ENCODE peak calls at places on chromosomes 11 and 22, in ten cellular contexts. One of them, this sample, is unnamed.

GRCh38 chr22:42932857-42933782 is 76.0 kb upstream of the ARFGAP3 start:
- DNase-seq in GM12878: peak; percentile 71
- DNase-seq in heart right ventricle: no peak
- DNase-seq in stomach: no peak
- DNase-seq in astrocyte: peak; percentile 41
- DNase-seq in heart left ventricle: peak; percentile 56
- DNase-seq in thoracic aorta: no peak
- DNase-seq in spleen: peak; percentile 87
- DNase-seq in transverse colon: no peak
- DNase-seq in left lung: peak; percentile 73
- DNase-seq in this sample: no peak

GRCh38 chr11:7548659-7549283 is 35.0 kb downstream of the PPFIBP2 start:
- DNase-seq in GM12878: no peak
- DNase-seq in heart right ventricle: no peak
- DNase-seq in stomach: peak; percentile 64
- DNase-seq in astrocyte: no peak
- DNase-seq in heart left ventricle: no peak
- DNase-seq in thoracic aorta: no peak
- DNase-seq in spleen: no peak
- DNase-seq in transverse colon: peak; percentile 66
- DNase-seq in left lung: no peak
- DNase-seq in this sample: no peak

GRCh38 chr11:3614742-3615171 is 27.0 kb downstream of the ART5 start:
- DNase-seq in GM12878: peak; percentile 31
- DNase-seq in heart right ventricle: no peak
- DNase-seq in stomach: no peak
- DNase-seq in astrocyte: no peak
- DNase-seq in heart left ventricle: no peak
- DNase-seq in thoracic aorta: no peak
- DNase-seq in spleen: peak; percentile 75
- DNase-seq in transverse colon: peak; percentile 11
- DNase-seq in left lung: peak; percentile 79
- DNase-seq in this sample: no peak

GRCh38 chr11:122633219-122633829 is 22.2 kb upstream of the UBASH3B start:
- DNase-seq in GM12878: no peak
- DNase-seq in heart right ventricle: no peak
- DNase-seq in stomach: no peak
- DNase-seq in astrocyte: peak; percentile 38
- DNase-seq in heart left ventricle: no peak
- DNase-seq in thoracic aorta: no peak
- DNase-seq in spleen: no peak
- DNase-seq in transverse colon: no peak
- DNase-seq in left lung: no peak
- DNase-seq in this sample: no peak

GRCh38 chr22:39194098-39194497 is 41.6 kb upstream of the CBX7 start:
- DNase-seq in GM12878: no peak
- DNase-seq in heart right ventricle: no peak
- DNase-seq in stomach: no peak
- DNase-seq in astrocyte: no peak
- DNase-seq in heart left ventricle: no peak
- DNase-seq in thoracic aorta: no peak
- DNase-seq in spleen: no peak
- DNase-seq in transverse colon: no peak
- DNase-seq in left lung: no peak
- DNase-seq in this sample: no peak

GRCh38 chr11:76997512-76997911 is 36.7 kb upstream of the B3GNT6 start:
- DNase-seq in GM12878: no peak
- DNase-seq in heart right ventricle: no peak
- DNase-seq in stomach: no peak
- DNase-seq in astrocyte: no peak
- DNase-seq in heart left ventricle: no peak
- DNase-seq in thoracic aorta: no peak
- DNase-seq in spleen: no peak
- DNase-seq in transverse colon: no peak
- DNase-seq in left lung: no peak
- DNase-seq in this sample: no peak

GRCh38 chr11:47907499-47907898 is 59.3 kb upstream of the NUP160 start:
- DNase-seq in GM12878: no peak
- DNase-seq in heart right ventricle: no peak
- DNase-seq in stomach: no peak
- DNase-seq in astrocyte: peak; percentile 44
- DNase-seq in heart left ventricle: no peak
- DNase-seq in thoracic aorta: no peak
- DNase-seq in spleen: no peak
- DNase-seq in transverse colon: no peak
- DNase-seq in left lung: no peak
- DNase-seq in this sample: no peak

GRCh38 chr11:6523253-6523652 is 26.2 kb downstream of the DNHD1 start:
- DNase-seq in GM12878: no peak
- DNase-seq in heart right ventricle: no peak
- DNase-seq in stomach: no peak
- DNase-seq in astrocyte: peak; percentile 71
- DNase-seq in heart left ventricle: no peak
- DNase-seq in thoracic aorta: no peak
- DNase-seq in spleen: no peak
- DNase-seq in transverse colon: no peak
- DNase-seq in left lung: no peak
- DNase-seq in this sample: no peak

DNA sequence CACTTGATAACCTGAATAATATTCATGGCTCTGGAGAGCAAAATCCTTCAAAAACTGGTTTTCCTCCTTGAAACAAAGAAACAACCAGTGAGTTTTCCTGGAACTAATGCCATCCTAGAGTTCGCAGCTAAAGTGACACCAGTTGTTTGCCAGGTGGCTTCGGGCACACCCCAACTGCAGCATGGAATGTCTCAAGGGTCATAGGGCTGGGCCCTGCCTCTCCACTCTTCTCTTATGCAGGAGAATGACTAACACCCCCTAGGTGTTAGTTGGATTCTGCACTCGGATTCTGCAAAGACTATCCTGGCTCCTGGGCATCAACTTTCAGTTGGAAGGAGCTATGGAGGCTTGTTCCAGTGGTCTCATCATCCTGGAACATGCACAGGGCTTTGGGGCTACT is 98.8 kb downstream of the KIRREL3 start:
- DNase-seq in GM12878: no peak
- DNase-seq in heart right ventricle: no peak
- DNase-seq in stomach: no peak
- DNase-seq in astrocyte: no peak
- DNase-seq in heart left ventricle: no peak
- DNase-seq in thoracic aorta: no peak
- DNase-seq in spleen: no peak
- DNase-seq in transverse colon: no peak
- DNase-seq in left lung: no peak
- DNase-seq in this sample: no peak
- H3K27ac ChIP-seq in GM12878: no peak overlapping the region
- H3K27ac ChIP-seq in heart right ventricle: no peak overlapping the region
- H3K27ac ChIP-seq in stomach: no peak overlapping the region
- H3K27ac ChIP-seq in astrocyte: no peak overlapping the region
- H3K27ac ChIP-seq in heart left ventricle: no peak overlapping the region
- H3K27ac ChIP-seq in thoracic aorta: no peak overlapping the region
- H3K27ac ChIP-seq in spleen: no peak overlapping the region
- H3K27ac ChIP-seq in transverse colon: no peak overlapping the region
- H3K27ac ChIP-seq in left lung: no peak overlapping the region
- H3K27ac ChIP-seq in this sample: no peak overlapping the region

DNA sequence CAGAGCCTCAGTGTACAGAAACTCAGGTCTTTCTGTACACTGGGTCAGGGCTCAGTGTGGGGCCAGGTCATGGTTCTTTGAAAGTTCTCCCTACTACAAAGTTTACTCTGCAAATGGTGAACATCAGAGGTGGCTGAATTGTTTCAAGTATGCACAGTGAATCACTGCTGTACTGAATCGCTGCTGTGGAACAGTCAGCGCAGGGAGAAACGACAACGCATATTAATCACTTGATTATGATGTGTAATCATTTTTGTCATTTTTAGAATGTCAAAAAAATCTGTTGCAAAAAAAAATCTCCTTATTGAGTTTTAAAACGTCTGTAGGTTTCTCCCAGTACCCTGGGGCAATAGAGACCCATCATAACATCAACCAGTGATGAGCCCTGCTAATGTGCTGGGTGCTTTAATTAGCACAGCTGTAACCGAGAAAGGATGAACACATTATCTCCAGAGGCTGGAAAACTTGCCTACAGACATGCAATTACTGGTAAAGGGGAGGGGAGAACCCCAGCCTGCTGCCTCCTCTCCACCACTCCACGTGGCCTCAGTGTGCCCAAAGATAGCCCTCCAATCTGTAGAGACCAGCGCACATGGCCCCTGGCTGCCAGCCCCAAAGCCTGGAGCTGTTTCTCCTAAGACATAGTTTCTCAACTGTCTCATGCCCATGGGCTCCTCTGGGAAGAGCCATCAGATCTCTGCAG is 12.8 kb downstream of the ARRB1 start:
- DNase-seq in GM12878: no peak
- DNase-seq in heart right ventricle: no peak
- DNase-seq in stomach: no peak
- DNase-seq in astrocyte: peak; percentile 47
- DNase-seq in heart left ventricle: no peak
- DNase-seq in thoracic aorta: no peak
- DNase-seq in spleen: no peak
- DNase-seq in transverse colon: no peak
- DNase-seq in left lung: no peak
- DNase-seq in this sample: no peak
- H3K4me1 ChIP-seq in GM12878: peaks cover 36% of the 10 kb centered on the region
- H3K4me1 ChIP-seq in heart right ventricle: peaks cover 99% of the 10 kb centered on the region
- H3K4me1 ChIP-seq in stomach: peaks cover 100% of the 10 kb centered on the region
- H3K4me1 ChIP-seq in astrocyte: peaks cover 27% of the 10 kb centered on the region
- H3K4me1 ChIP-seq in heart left ventricle: peaks cover 86% of the 10 kb centered on the region
- H3K4me1 ChIP-seq in thoracic aorta: peaks cover 20% of the 10 kb centered on the region
- H3K4me1 ChIP-seq in spleen: peaks cover 82% of the 10 kb centered on the region
- H3K4me1 ChIP-seq in transverse colon: peaks cover 83% of the 10 kb centered on the region
- H3K4me1 ChIP-seq in left lung: peaks cover 100% of the 10 kb centered on the region
- H3K4me1 ChIP-seq in this sample: peaks cover 92% of the 10 kb centered on the region

GRCh38 chr11:44536779-44537516 is 28.5 kb upstream of the CD82 start:
- DNase-seq in GM12878: no peak
- DNase-seq in heart right ventricle: no peak
- DNase-seq in stomach: no peak
- DNase-seq in astrocyte: no peak
- DNase-seq in heart left ventricle: no peak
- DNase-seq in thoracic aorta: no peak
- DNase-seq in spleen: no peak
- DNase-seq in transverse colon: no peak
- DNase-seq in left lung: no peak
- DNase-seq in this sample: no peak

GRCh38 chr11:44532809-44533208 is 32.7 kb upstream of the CD82 start:
- DNase-seq in GM12878: no peak
- DNase-seq in heart right ventricle: no peak
- DNase-seq in stomach: no peak
- DNase-seq in astrocyte: no peak
- DNase-seq in heart left ventricle: no peak
- DNase-seq in thoracic aorta: no peak
- DNase-seq in spleen: no peak
- DNase-seq in transverse colon: no peak
- DNase-seq in left lung: no peak
- DNase-seq in this sample: no peak

GRCh38 chr11:44531636-44532035 is 33.8 kb upstream of the CD82 start:
- DNase-seq in GM12878: no peak
- DNase-seq in heart right ventricle: no peak
- DNase-seq in stomach: no peak
- DNase-seq in astrocyte: no peak
- DNase-seq in heart left ventricle: no peak
- DNase-seq in thoracic aorta: no peak
- DNase-seq in spleen: no peak
- DNase-seq in transverse colon: no peak
- DNase-seq in left lung: no peak
- DNase-seq in this sample: no peak

GRCh38 chr11:44535201-44535980 is 30.1 kb upstream of the CD82 start:
- DNase-seq in GM12878: no peak
- DNase-seq in heart right ventricle: no peak
- DNase-seq in stomach: no peak
- DNase-seq in astrocyte: no peak
- DNase-seq in heart left ventricle: no peak
- DNase-seq in thoracic aorta: no peak
- DNase-seq in spleen: no peak
- DNase-seq in transverse colon: no peak
- DNase-seq in left lung: no peak
- DNase-seq in this sample: no peak

DNA sequence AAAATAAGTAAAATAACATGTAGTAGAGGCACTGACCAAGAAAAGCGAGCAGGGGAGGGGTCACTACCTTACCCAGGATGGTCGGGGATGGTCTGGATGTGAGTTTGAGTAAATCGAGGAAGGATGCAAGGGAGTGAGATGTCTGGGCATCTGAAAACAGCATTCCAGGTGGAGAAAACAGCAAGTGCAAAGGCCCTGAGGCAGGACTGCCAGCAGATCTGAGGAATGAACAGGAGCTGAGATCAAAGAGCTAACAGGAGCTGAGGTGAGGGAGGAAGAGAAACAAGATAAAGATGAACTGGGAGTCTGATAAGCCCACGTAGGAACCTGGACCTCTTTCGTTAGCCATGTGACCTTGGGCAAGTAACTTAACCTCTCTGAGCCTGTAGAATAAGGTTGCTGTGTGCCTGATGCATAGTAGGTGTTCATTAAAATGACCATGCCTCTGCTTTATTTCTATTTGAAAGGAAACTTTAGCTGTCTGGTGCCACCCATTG is 31.2 kb upstream of the CD82 start:
- DNase-seq in GM12878: no peak
- DNase-seq in heart right ventricle: no peak
- DNase-seq in stomach: no peak
- DNase-seq in astrocyte: no peak
- DNase-seq in heart left ventricle: no peak
- DNase-seq in thoracic aorta: no peak
- DNase-seq in spleen: no peak
- DNase-seq in transverse colon: no peak
- DNase-seq in left lung: no peak
- DNase-seq in this sample: no peak
- H3K9me3 ChIP-seq in GM12878: no peaks in the 10 kb centered on the region
- H3K9me3 ChIP-seq in heart right ventricle: no peaks in the 10 kb centered on the region
- H3K9me3 ChIP-seq in stomach: no peaks in the 10 kb centered on the region
- H3K9me3 ChIP-seq in astrocyte: peaks cover 3% of the 10 kb centered on the region
- H3K9me3 ChIP-seq in heart left ventricle: no peaks in the 10 kb centered on the region
- H3K9me3 ChIP-seq in thoracic aorta: no peaks in the 10 kb centered on the region
- H3K9me3 ChIP-seq in spleen: no peaks in the 10 kb centered on the region
- H3K9me3 ChIP-seq in transverse colon: no peaks in the 10 kb centered on the region
- H3K9me3 ChIP-seq in left lung: no peaks in the 10 kb centered on the region
- H3K9me3 ChIP-seq in this sample: no peaks in the 10 kb centered on the region

DNA sequence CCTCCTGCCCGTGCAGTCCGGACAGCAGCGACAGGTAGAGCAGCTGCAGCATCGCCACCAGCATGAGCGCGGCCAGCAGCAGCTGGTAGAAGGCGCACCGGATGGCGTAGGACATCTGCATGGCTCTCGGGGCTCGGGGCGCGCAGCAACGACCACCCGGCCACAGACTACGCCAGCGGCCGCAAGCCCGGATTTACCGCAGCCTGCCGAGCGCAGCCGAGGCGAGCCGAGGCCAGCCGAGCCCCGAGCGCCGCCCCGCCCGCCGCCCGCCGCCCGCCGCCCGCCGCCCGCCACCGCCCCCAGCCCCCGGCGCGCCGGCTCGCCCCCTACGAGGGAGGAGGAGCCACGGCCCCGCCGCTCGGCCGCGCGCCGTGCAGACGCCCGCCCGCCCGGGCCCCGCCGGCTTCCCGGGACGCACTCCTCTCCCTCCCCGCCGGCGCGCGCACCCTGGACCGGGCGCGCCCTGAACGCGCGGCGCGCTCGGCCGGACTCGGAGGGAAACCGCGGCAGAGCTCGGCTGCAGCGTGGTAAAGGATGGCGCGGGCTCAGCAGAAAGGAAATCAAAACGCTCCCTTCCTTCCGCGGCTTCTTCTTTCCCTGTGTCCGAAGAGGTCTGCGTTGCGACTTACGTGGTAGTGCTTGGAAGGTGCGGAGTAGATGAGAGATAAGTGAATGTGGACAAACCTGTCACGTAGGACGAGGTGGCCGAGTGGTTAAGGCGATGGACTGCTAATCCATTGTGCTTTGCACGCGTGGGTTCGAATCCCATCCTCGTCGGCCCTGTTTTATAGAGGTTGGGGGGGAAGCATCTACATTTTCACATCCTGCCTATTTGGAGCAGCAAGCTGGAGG is at the start of gene B4GAT1:
- DNase-seq in GM12878: peak; percentile 98
- DNase-seq in heart right ventricle: peak; percentile 76
- DNase-seq in stomach: peak; percentile 86
- DNase-seq in astrocyte: peak; percentile 83
- DNase-seq in heart left ventricle: peak; percentile 80
- DNase-seq in thoracic aorta: peak; percentile 64
- DNase-seq in spleen: peak; percentile 88
- DNase-seq in transverse colon: peak; percentile 89
- DNase-seq in left lung: peak; percentile 80
- DNase-seq in this sample: peak; percentile 74
- H3K27ac ChIP-seq in GM12878: peak within 1 kb of the TSS; percentile 61
- H3K27ac ChIP-seq in heart right ventricle: peak within 1 kb of the TSS; percentile 96
- H3K27ac ChIP-seq in stomach: peak within 1 kb of the TSS; percentile 88
- H3K27ac ChIP-seq in astrocyte: peak within 1 kb of the TSS; percentile 40
- H3K27ac ChIP-seq in heart left ventricle: peak within 1 kb of the TSS; percentile 88
- H3K27ac ChIP-seq in thoracic aorta: peak within 1 kb of the TSS; percentile 87
- H3K27ac ChIP-seq in spleen: peak within 1 kb of the TSS; percentile 82
- H3K27ac ChIP-seq in transverse colon: peak within 1 kb of the TSS; percentile 98
- H3K27ac ChIP-seq in left lung: peak within 1 kb of the TSS; percentile 86
- H3K27ac ChIP-seq in this sample: peak within 1 kb of the TSS; percentile 60

This sample was measured in CD8-positive, alpha-beta T cell.